ENCODE peak calls at places on chromosomes 13 and 19, in five cellular contexts. L is left ventricle myocardium inferior, Q is B cell, I is SW480, M is A549. V is an unnamed sample.

GRCh38 chr13:29572575-29572974 is 22.9 kb downstream of the SLC7A1 start:
- DNase-seq in L (no peak), Q (no peak), I (no peak), M (no peak), V (peak)

GRCh38 chr13:68107667-68108066 is 877.5 kb upstream of the PCDH9 start:
- DNase-seq in L (no peak), Q (no peak), I (no peak), M (no peak), V (no peak)

GRCh38 chr13:51032831-51033230 is 78.2 kb downstream of the C13orf42 start:
- DNase-seq in L (no peak), Q (no peak), I (no peak), M (no peak), V (no peak)

GRCh38 chr13:84645196-84646071 is 763.2 kb upstream of the SLITRK1 start:
- DNase-seq in L (no peak), Q (no peak), I (no peak), M (no peak), V (peak)

GRCh38 chr13:77136902-77137420 is 110.0 kb upstream of the FBXL3 start:
- DNase-seq in L (no peak), Q (no peak), I (no peak), M (no peak), V (no peak)

GRCh38 chr13:39461685-39462266 is 141.2 kb downstream of the LHFPL6 start:
- DNase-seq in L (no peak), Q (no peak), I (no peak), M (no peak), V (no peak)

GRCh38 chr13:91668844-91669495 is 270.5 kb downstream of the GPC5 start:
- DNase-seq in L (no peak), Q (no peak), I (no peak), M (no peak), V (no peak)

GRCh38 chr13:50126378-50127016 is 111.3 kb downstream of the KCNRG start:
- DNase-seq in L (no peak), Q (no peak), I (peak), M (peak), V (no peak)

GRCh38 chr19:29275266-29275665 is 62.3 kb upstream of the UQCRFS1 start:
- DNase-seq in L (no peak), Q (no peak), I (no peak), M (no peak), V (no peak)

GRCh38 chr13:34344761-34345600 is 527.0 kb downstream of the RFC3 start:
- DNase-seq in L (no peak), Q (no peak), I (no peak), M (no peak), V (no peak)

GRCh38 chr13:28680541-28680940 is 21.6 kb downstream of the POMP start:
- DNase-seq in L (no peak), Q (no peak), I (no peak), M (no peak), V (no peak)

GRCh38 chr19:14366529-14366928 is 14.7 kb upstream of the ADGRE5 start:
- DNase-seq in L (peak), Q (peak), I (peak), M (no peak), V (peak)

GRCh38 chr19:19321143-19321577 is 531 bp downstream of the MAU2 start:
- DNase-seq in L (no peak), Q (no peak), I (peak), M (peak), V (peak)

GRCh38 chr19:10289167-10289835 is 451 bp upstream of the ICAM5 start:
- DNase-seq in L (no peak), Q (peak), I (peak), M (no peak), V (peak)

GRCh38 chr19:4456843-4457653 is 546 bp downstream of the UBXN6 start:
- DNase-seq in L (peak), Q (peak), I (no peak), M (peak), V (peak)

GRCh38 chr19:48784527-48784926 is 26.3 kb downstream of the BCAT2 start:
- DNase-seq in L (no peak), Q (no peak), I (no peak), M (no peak), V (no peak)

GRCh38 chr13:22061371-22061805 is 390.5 kb downstream of the FGF9 start:
- DNase-seq in L (no peak), Q (no peak), I (no peak), M (no peak), V (no peak)

GRCh38 chr13:100459747-100460146 is 128.8 kb downstream of the GGACT start:
- DNase-seq in L (no peak), Q (no peak), I (no peak), M (no peak), V (no peak)

GRCh38 chr19:48970923-48971395 is 5.8 kb downstream of the FTL start:
- DNase-seq in L (peak), Q (peak), I (peak), M (peak), V (peak)

GRCh38 chr13:110308377-110309158 is 1.5 kb downstream of the COL4A2 start:
- DNase-seq in L (no peak), Q (no peak), I (no peak), M (no peak), V (peak)

GRCh38 chr19:55080121-55080914 is 4.6 kb downstream of the EPS8L1 start:
- DNase-seq in L (peak), Q (peak), I (peak), M (peak), V (peak)

GRCh38 chr19:52592301-52592700 is 22.2 kb downstream of the ZNF701 start:
- DNase-seq in L (no peak), Q (no peak), I (no peak), M (no peak), V (no peak)

GRCh38 chr13:28494861-28495585 is at the start of gene FLT1:
- DNase-seq in L (peak), Q (peak), I (peak), M (no peak), V (no peak)